ENCODE peak calls at places on chromosomes 13 and 19, in four cellular contexts. B is IMR-90, I is A549, J is AG04450. P is an unnamed sample.

GRCh38 chr19:28949027-28949426 is 263.9 kb downstream of the UQCRFS1 start:
- DNase-seq in B (no peak), I (no peak), J (no peak), P (no peak)

GRCh38 chr19:2050349-2050990 is 574 bp downstream of the MKNK2 start:
- DNase-seq in B (no peak), I (no peak), J (no peak), P (no peak)

GRCh38 chr19:11192957-11193939 is 4.1 kb downstream of the KANK2 start:
- DNase-seq in B (no peak), I (no peak), J (no peak), P (no peak)

GRCh38 chr19:4988770-4989251 is 19.9 kb downstream of the KDM4B start:
- DNase-seq in B (peak; percentile 88), I (no peak), J (peak; percentile 32), P (peak; percentile 89)

GRCh38 chr13:29901714-29902631 is 51.6 kb upstream of the UBL3 start:
- DNase-seq in B (peak; percentile 97), I (no peak), J (peak; percentile 92), P (no peak)

GRCh38 chr19:46618670-46619231 is 6.1 kb downstream of the PTGIR start:
- DNase-seq in B (peak; percentile 37), I (no peak), J (no peak), P (no peak)

GRCh38 chr19:5903054-5903501 is 512 bp downstream of the NDUFA11 start:
- DNase-seq in B (peak; percentile 49), I (no peak), J (no peak), P (no peak)

GRCh38 chr13:99119686-99120085 is 81.0 kb upstream of the UBAC2 start:
- DNase-seq in B (no peak), I (no peak), J (no peak), P (no peak)

GRCh38 chr13:49616688-49617065 is 11.6 kb upstream of the ARL11 start:
- DNase-seq in B (no peak), I (no peak), J (no peak), P (no peak)

GRCh38 chr13:37192986-37193385 is 87.5 kb upstream of the CSNK1A1L start:
- DNase-seq in B (peak; percentile 9), I (no peak), J (no peak), P (no peak)

GRCh38 chr13:24861617-24862362 is 97.8 kb downstream of the RNF17 start:
- DNase-seq in B (no peak), I (no peak), J (no peak), P (no peak)

GRCh38 chr13:50993908-50994307 is 84.3 kb downstream of the RNASEH2B start:
- DNase-seq in B (no peak), I (no peak), J (no peak), P (no peak)

GRCh38 chr19:1247747-1248453 is 483 bp upstream of the MIDN start:
- DNase-seq in B (peak; percentile 70), I (no peak), J (no peak), P (peak; percentile 57)

GRCh38 chr13:29487466-29488454 is 107.7 kb downstream of the SLC7A1 start:
- DNase-seq in B (no peak), I (no peak), J (no peak), P (no peak)

GRCh38 chr19:12984683-12985048 is 10.6 kb upstream of the NFIX start:
- DNase-seq in B (no peak), I (no peak), J (no peak), P (no peak)

GRCh38 chr13:99197257-99197651 is 3.4 kb upstream of the UBAC2 start:
- DNase-seq in B (no peak), I (no peak), J (no peak), P (peak; percentile 79)

GRCh38 chr19:38695319-38695683 is 47.9 kb downstream of the ACTN4 start:
- DNase-seq in B (no peak), I (no peak), J (no peak), P (no peak)
- H3K4me3 ChIP-seq in B (no peak overlapping the region), I (no peak overlapping the region), J (no peak overlapping the region), P (no peak overlapping the region)

GRCh38 chr13:113647351-113648217 is 10.4 kb downstream of the ATP4B start:
- DNase-seq in B (no peak), I (peak; percentile 5), J (no peak), P (peak; percentile 96)
- H3K4me3 ChIP-seq in B (no peak overlapping the region), I (no peak overlapping the region), J (no peak overlapping the region), P (no peak overlapping the region)

GRCh38 chr13:111536239-111536638 is 215.8 kb downstream of the TEX29 start:
- DNase-seq in B (no peak), I (no peak), J (no peak), P (no peak)

GRCh38 chr13:111532111-111532510 is 211.7 kb downstream of the TEX29 start:
- DNase-seq in B (no peak), I (no peak), J (no peak), P (no peak)

GRCh38 chr13:111533900-111534645 is 213.6 kb downstream of the TEX29 start:
- DNase-seq in B (no peak), I (no peak), J (no peak), P (no peak)

GRCh38 chr13:111537115-111537728 is 216.8 kb downstream of the TEX29 start:
- DNase-seq in B (no peak), I (no peak), J (no peak), P (peak; percentile 64)

GRCh38 chr13:111534646-111535461 is 214.4 kb downstream of the TEX29 start:
- DNase-seq in B (no peak), I (no peak), J (no peak), P (no peak)
- H3K4me3 ChIP-seq in B (no peak overlapping the region), I (no peak overlapping the region), J (no peak overlapping the region), P (no peak overlapping the region)

GRCh38 chr19:53991224-53992113 is at the start of gene CACNG6:
- DNase-seq in B (no peak), I (peak; percentile 86), J (no peak), P (no peak)
- H3K4me3 ChIP-seq in B (peak within 1 kb of the TSS; percentile 25), I (peak within 1 kb of the TSS; percentile 51), J (peak within 1 kb of the TSS; percentile 51), P (no peak within 1 kb of the TSS)